ENCODE peak calls at places on chromosomes 11 and 22, in eight cellular contexts. A is T-helper 2 cell; B is fibroblast of the conjunctiva; I is NCI-H446; G is activated T-cell treated with anti-CD3 and anti-CD28 coated beads, Interleukin-2, amount 50 U/mL, for 72 hours; U is CD4-positive, CD25-positive, alpha-beta regulatory T cell; T is AML-193; X is stimulated activated CD8-positive, alpha-beta memory T cell treated with anti-CD3 and anti-CD28 coated beads, Interleukin-4, amount 100 ng/mL, for 24 hours. Z is an unnamed sample.

GRCh38 chr11:15969701-15970329 is 386.5 kb downstream of the SOX6 start:
- DNase-seq in A (no peak), B (peak), I (no peak), G (no peak), U (no peak), T (no peak), X (no peak), Z (no peak)

GRCh38 chr11:15569626-15570025 is 454.9 kb downstream of the INSC start:
- DNase-seq in A (no peak), B (no peak), I (no peak), G (no peak), U (no peak), T (no peak), X (no peak), Z (no peak)

GRCh38 chr11:111633756-111634362 is 31.6 kb downstream of the SIK2 start:
- DNase-seq in A (no peak), B (no peak), I (no peak), G (no peak), U (no peak), T (no peak), X (no peak), Z (no peak)

GRCh38 chr22:19239464-19239863 is 52.1 kb downstream of the CLTCL1 start:
- DNase-seq in A (no peak), B (no peak), I (no peak), G (no peak), U (no peak), T (no peak), X (no peak), Z (peak)

GRCh38 chr11:76524919-76525318 is 80.1 kb downstream of the EMSY start:
- DNase-seq in A (no peak), B (peak), I (peak), G (no peak), U (no peak), T (no peak), X (no peak), Z (no peak)

GRCh38 chr11:65060913-65061408 is 2.6 kb upstream of the NAALADL1 start:
- DNase-seq in A (no peak), B (no peak), I (no peak), G (no peak), U (no peak), T (no peak), X (no peak), Z (no peak)

GRCh38 chr11:73969991-73970800 is 12.4 kb downstream of the UCP2 start:
- DNase-seq in A (no peak), B (no peak), I (no peak), G (no peak), U (no peak), T (no peak), X (no peak), Z (no peak)

GRCh38 chr11:104105155-104105554 is 58.8 kb downstream of the PDGFD start:
- DNase-seq in A (no peak), B (no peak), I (no peak), G (no peak), U (no peak), T (no peak), X (no peak), Z (no peak)

GRCh38 chr11:73152861-73153483 is 10.9 kb upstream of the FCHSD2 start:
- DNase-seq in A (no peak), B (no peak), I (no peak), G (peak), U (no peak), T (no peak), X (no peak), Z (no peak)

GRCh38 chr22:17786435-17787158 is 12.3 kb upstream of the BID start:
- DNase-seq in A (no peak), B (no peak), I (no peak), G (no peak), U (no peak), T (no peak), X (no peak), Z (peak)

GRCh38 chr11:11898648-11899047 is 56.9 kb downstream of the USP47 start:
- DNase-seq in A (no peak), B (no peak), I (no peak), G (no peak), U (no peak), T (no peak), X (no peak), Z (no peak)

GRCh38 chr11:65856689-65857499 is 1.1 kb downstream of the CFL1 start:
- DNase-seq in A (peak), B (no peak), I (peak), G (peak), U (peak), T (peak), X (peak), Z (no peak)

GRCh38 chr11:46122955-46123354 is 1.7 kb upstream of the PHF21A start:
- DNase-seq in A (no peak), B (no peak), I (no peak), G (no peak), U (no peak), T (no peak), X (no peak), Z (no peak)

GRCh38 chr11:11813288-11813962 is 28.3 kb upstream of the USP47 start:
- DNase-seq in A (no peak), B (peak), I (no peak), G (no peak), U (no peak), T (no peak), X (no peak), Z (no peak)

GRCh38 chr11:12148882-12149281 is 38.5 kb downstream of the MICAL2 start:
- DNase-seq in A (no peak), B (no peak), I (no peak), G (no peak), U (no peak), T (no peak), X (no peak), Z (no peak)

GRCh38 chr11:57197762-57198161 is 16.0 kb downstream of the LRRC55 start:
- DNase-seq in A (no peak), B (no peak), I (no peak), G (no peak), U (no peak), T (no peak), X (no peak), Z (no peak)

GRCh38 chr11:116931206-116931953 is 94.0 kb upstream of the APOA1 start:
- DNase-seq in A (peak), B (no peak), I (no peak), G (peak), U (no peak), T (peak), X (no peak), Z (no peak)

GRCh38 chr22:39220897-39221850 is 23.6 kb downstream of the PDGFB start:
- DNase-seq in A (no peak), B (no peak), I (no peak), G (no peak), U (no peak), T (no peak), X (no peak), Z (no peak)